ENCODE peak calls at places on chromosomes 4 and X, in eight cellular contexts. E is PC-9, V is tibial artery, F is GM23338, J is tibial nerve, N is OCI-LY7, S is upper lobe of right lung, X is ovary. Q is an unnamed sample.

GRCh38 chrX:152635941-152636340 is 1.8 kb upstream of the GABRQ start:
- DNase-seq in E (peak), V (no peak), F (peak), J (peak), N (peak), S (no peak), X (no peak), Q (no peak)

GRCh38 chrX:78321809-78322208 is 5.6 kb downstream of the CYSLTR1 start:
- DNase-seq in E (no peak), V (peak), F (no peak), J (no peak), N (peak), S (no peak), X (peak), Q (no peak)

GRCh38 chrX:100928660-100929613 is at the start of gene XKRX:
- DNase-seq in E (peak), V (peak), F (peak), J (no peak), N (peak), S (peak), X (peak), Q (no peak)

GRCh38 chr4:39346856-39347519 is 19.2 kb downstream of the RFC1 start:
- DNase-seq in E (no peak), V (no peak), F (peak), J (no peak), N (no peak), S (no peak), X (no peak), Q (no peak)

GRCh38 chrX:363621-364375 is 22.9 kb downstream of the PPP2R3B start:
- DNase-seq in E (no peak), V (peak), F (no peak), J (no peak), N (no peak), S (peak), X (no peak), Q (no peak)

GRCh38 chr4:128844931-128845330 is 35.4 kb downstream of the JADE1 start:
- DNase-seq in E (no peak), V (peak), F (no peak), J (peak), N (no peak), S (no peak), X (peak), Q (no peak)

GRCh38 chr4:75513529-75514130 is 573 bp downstream of the RCHY1 start:
- DNase-seq in E (no peak), V (no peak), F (no peak), J (no peak), N (peak), S (no peak), X (no peak), Q (no peak)

GRCh38 chrX:95057341-95057740 is 1383.3 kb downstream of the FAM133A start:
- DNase-seq in E (no peak), V (no peak), F (no peak), J (no peak), N (no peak), S (no peak), X (no peak), Q (no peak)

GRCh38 chr4:148495463-148495862 is 53.2 kb upstream of the NR3C2 start:
- DNase-seq in E (no peak), V (no peak), F (no peak), J (no peak), N (no peak), S (no peak), X (no peak), Q (no peak)

GRCh38 chr4:41532880-41533279 is 5.1 kb upstream of the LIMCH1 start:
- DNase-seq in E (no peak), V (no peak), F (no peak), J (no peak), N (no peak), S (no peak), X (no peak), Q (no peak)

GRCh38 chr4:81215219-81215892 is at the start of gene PRKG2:
- DNase-seq in E (no peak), V (no peak), F (peak), J (no peak), N (no peak), S (peak), X (no peak), Q (no peak)

GRCh38 chr4:137946423-137946822 is 295.7 kb downstream of the SLC7A11 start:
- DNase-seq in E (no peak), V (no peak), F (no peak), J (no peak), N (no peak), S (no peak), X (no peak), Q (no peak)

GRCh38 chr4:155271557-155271956 is 63.1 kb downstream of the NPY2R start:
- DNase-seq in E (no peak), V (no peak), F (peak), J (no peak), N (no peak), S (no peak), X (no peak), Q (no peak)

GRCh38 chr4:137861682-137862081 is 329.4 kb upstream of the PCDH18 start:
- DNase-seq in E (no peak), V (no peak), F (peak), J (no peak), N (peak), S (no peak), X (no peak), Q (no peak)

GRCh38 chrX:17788439-17788838 is 51.1 kb downstream of the SCML1 start:
- DNase-seq in E (no peak), V (no peak), F (peak), J (peak), N (peak), S (peak), X (peak), Q (no peak)

GRCh38 chrX:48493890-48494364 is 14.9 kb upstream of the PORCN start:
- DNase-seq in E (no peak), V (no peak), F (peak), J (no peak), N (no peak), S (no peak), X (no peak), Q (no peak)

GRCh38 chr4:74933562-74934015 is 673 bp downstream of the PARM1 start:
- DNase-seq in E (no peak), V (peak), F (peak), J (no peak), N (no peak), S (peak), X (no peak), Q (no peak)

GRCh38 chr4:109978704-109979103 is 66.0 kb downstream of the EGF start:
- DNase-seq in E (no peak), V (no peak), F (peak), J (no peak), N (no peak), S (no peak), X (no peak), Q (no peak)
- TF ChIP-seq CTCF in E (no peak), V (no peak), F (no peak), J (no peak), N (peak), S (no peak), X (no peak), Q (no peak)

DNA sequence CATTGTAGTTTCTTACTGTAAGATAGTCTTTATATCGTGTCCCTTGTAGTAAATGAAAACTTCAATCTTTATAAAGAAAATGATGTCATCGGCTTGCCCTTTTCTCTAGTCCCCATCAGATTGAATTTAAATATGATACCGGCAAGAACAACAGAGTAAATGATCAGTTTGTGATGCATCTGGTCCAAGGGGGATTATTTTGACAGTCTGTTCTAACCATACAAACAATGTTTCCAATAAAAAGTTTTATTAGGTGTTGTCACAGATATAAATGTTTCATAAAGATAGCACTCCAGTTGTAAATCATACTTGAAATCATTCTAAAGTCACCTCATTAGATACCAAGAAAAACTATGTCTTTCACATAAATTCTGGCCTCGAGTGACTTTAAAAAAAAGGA is 72.3 kb downstream of the SLC9A6 start:
- DNase-seq in E (no peak), V (no peak), F (no peak), J (no peak), N (no peak), S (no peak), X (no peak), Q (no peak)
- H3K27ac ChIP-seq in E (no peak), V (peak), F (no peak), J (no peak), N (no peak), S (no peak), X (no peak), Q (peak)

DNA sequence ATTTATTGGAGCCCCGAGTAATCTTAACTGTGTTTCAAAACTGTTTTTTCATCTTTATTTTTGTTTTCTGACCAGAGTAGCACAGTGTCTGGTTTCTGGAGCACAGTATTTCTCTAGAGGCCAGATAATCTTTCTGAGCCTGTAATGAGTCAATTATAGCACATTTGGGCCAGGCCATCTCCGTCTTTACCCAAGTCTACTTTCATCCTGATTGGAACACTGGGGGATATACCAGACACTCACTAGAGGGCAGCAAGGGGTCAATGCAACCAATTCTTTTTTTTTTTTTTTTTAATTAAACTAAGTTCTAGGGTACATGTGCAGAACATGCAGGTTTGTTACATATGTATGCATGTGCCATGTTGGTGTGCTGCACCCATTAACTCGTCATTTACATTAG is 282.0 kb downstream of the ARHGAP24 start:
- DNase-seq in E (no peak), V (no peak), F (peak), J (no peak), N (peak), S (no peak), X (no peak), Q (no peak)
- TF ChIP-seq CTCF in E (peak), V (peak), F (peak), J (no peak), N (peak), S (peak), X (no peak), Q (peak)

GRCh38 chr4:20319785-20320184 is 68.1 kb downstream of the SLIT2 start:
- DNase-seq in E (no peak), V (no peak), F (no peak), J (no peak), N (no peak), S (no peak), X (no peak), Q (no peak)

GRCh38 chr4:20317424-20317985 is 65.8 kb downstream of the SLIT2 start:
- DNase-seq in E (no peak), V (no peak), F (no peak), J (no peak), N (no peak), S (no peak), X (no peak), Q (no peak)

GRCh38 chr4:20318011-20318898 is 66.5 kb downstream of the SLIT2 start:
- DNase-seq in E (no peak), V (no peak), F (no peak), J (no peak), N (no peak), S (no peak), X (no peak), Q (no peak)

GRCh38 chr4:20318899-20319291 is 67.2 kb downstream of the SLIT2 start:
- DNase-seq in E (no peak), V (no peak), F (no peak), J (no peak), N (no peak), S (no peak), X (no peak), Q (no peak)

GRCh38 chr4:20320232-20320631 is 68.5 kb downstream of the SLIT2 start:
- DNase-seq in E (no peak), V (no peak), F (no peak), J (no peak), N (no peak), S (no peak), X (no peak), Q (no peak)
- H3K27ac ChIP-seq in E (no peak), V (no peak), F (no peak), J (peak), N (no peak), S (no peak), X (no peak), Q (no peak)

GRCh38 chr4:181645489-181645888 is 597.7 kb upstream of the TENM3 start:
- DNase-seq in E (no peak), V (no peak), F (no peak), J (no peak), N (no peak), S (no peak), X (no peak), Q (no peak)

GRCh38 chr4:181646864-181647263 is 596.3 kb upstream of the TENM3 start:
- DNase-seq in E (no peak), V (no peak), F (no peak), J (no peak), N (no peak), S (no peak), X (no peak), Q (no peak)

GRCh38 chr4:181647396-181648107 is 595.6 kb upstream of the TENM3 start:
- DNase-seq in E (no peak), V (no peak), F (peak), J (no peak), N (no peak), S (no peak), X (no peak), Q (no peak)

GRCh38 chr4:181650033-181650825 is 593.0 kb upstream of the TENM3 start:
- DNase-seq in E (no peak), V (no peak), F (no peak), J (no peak), N (no peak), S (no peak), X (no peak), Q (no peak)
- TF ChIP-seq CTCF in E (no peak), V (no peak), F (no peak), J (no peak), N (no peak), S (no peak), X (no peak), Q (no peak)

GRCh38 chr4:72209600-72209999 is 177.8 kb downstream of the NPFFR2 start:
- DNase-seq in E (peak), V (no peak), F (no peak), J (no peak), N (no peak), S (no peak), X (no peak), Q (no peak)

GRCh38 chr4:72205831-72206230 is 174.0 kb downstream of the NPFFR2 start:
- DNase-seq in E (peak), V (no peak), F (no peak), J (no peak), N (no peak), S (no peak), X (no peak), Q (no peak)

GRCh38 chr4:72208421-72209075 is 176.7 kb downstream of the NPFFR2 start:
- DNase-seq in E (peak), V (no peak), F (no peak), J (no peak), N (no peak), S (no peak), X (no peak), Q (no peak)

GRCh38 chr4:72207196-72207595 is 175.4 kb downstream of the NPFFR2 start:
- DNase-seq in E (no peak), V (no peak), F (no peak), J (no peak), N (no peak), S (no peak), X (no peak), Q (no peak)

GRCh38 chr4:72205298-72205697 is 173.5 kb downstream of the NPFFR2 start:
- DNase-seq in E (no peak), V (no peak), F (no peak), J (no peak), N (no peak), S (no peak), X (no peak), Q (no peak)
- H3K27ac ChIP-seq in E (no peak), V (no peak), F (no peak), J (no peak), N (no peak), S (no peak), X (no peak), Q (no peak)